ENCODE peak calls at places on chromosome 2, in seven cellular contexts. One of them, this sample, is unnamed.

GRCh38 chr2:38178142-38178541 is 102.2 kb upstream of the CYP1B1 start:
- DNase-seq in CD8-positive, alpha-beta memory T cell: no peak
- DNase-seq in psoas muscle: peak; percentile 33
- DNase-seq in colonic mucosa: no peak
- DNase-seq in kidney epithelial cell: no peak
- DNase-seq in neural progenitor cell: no peak
- DNase-seq in CD4-positive, alpha-beta memory T cell: no peak
- DNase-seq in this sample: peak; percentile 67

GRCh38 chr2:173359231-173359630 is 4.6 kb downstream of the CDCA7 start:
- DNase-seq in CD8-positive, alpha-beta memory T cell: no peak
- DNase-seq in psoas muscle: no peak
- DNase-seq in colonic mucosa: no peak
- DNase-seq in kidney epithelial cell: no peak
- DNase-seq in neural progenitor cell: no peak
- DNase-seq in CD4-positive, alpha-beta memory T cell: no peak
- DNase-seq in this sample: no peak

GRCh38 chr2:239121600-239122012 is 273.7 kb downstream of the TWIST2 start:
- DNase-seq in CD8-positive, alpha-beta memory T cell: no peak
- DNase-seq in psoas muscle: peak; percentile 34
- DNase-seq in colonic mucosa: no peak
- DNase-seq in kidney epithelial cell: no peak
- DNase-seq in neural progenitor cell: no peak
- DNase-seq in CD4-positive, alpha-beta memory T cell: no peak
- DNase-seq in this sample: no peak

GRCh38 chr2:3535794-3536681 is 16.7 kb upstream of the ADI1 start:
- DNase-seq in CD8-positive, alpha-beta memory T cell: no peak
- DNase-seq in psoas muscle: peak; percentile 70
- DNase-seq in colonic mucosa: peak; percentile 36
- DNase-seq in kidney epithelial cell: peak; percentile 72
- DNase-seq in neural progenitor cell: no peak
- DNase-seq in CD4-positive, alpha-beta memory T cell: no peak
- DNase-seq in this sample: peak; percentile 67

GRCh38 chr2:178084273-178084672 is 11.7 kb upstream of the PDE11A start:
- DNase-seq in CD8-positive, alpha-beta memory T cell: no peak
- DNase-seq in psoas muscle: no peak
- DNase-seq in colonic mucosa: no peak
- DNase-seq in kidney epithelial cell: no peak
- DNase-seq in neural progenitor cell: no peak
- DNase-seq in CD4-positive, alpha-beta memory T cell: no peak
- DNase-seq in this sample: no peak

GRCh38 chr2:24543252-24543651 is 52.2 kb downstream of the NCOA1 start:
- DNase-seq in CD8-positive, alpha-beta memory T cell: no peak
- DNase-seq in psoas muscle: no peak
- DNase-seq in colonic mucosa: peak; percentile 24
- DNase-seq in kidney epithelial cell: no peak
- DNase-seq in neural progenitor cell: no peak
- DNase-seq in CD4-positive, alpha-beta memory T cell: peak; percentile 3
- DNase-seq in this sample: no peak

GRCh38 chr2:177759443-177759842 is 313.1 kb downstream of the PDE11A start:
- DNase-seq in CD8-positive, alpha-beta memory T cell: no peak
- DNase-seq in psoas muscle: no peak
- DNase-seq in colonic mucosa: no peak
- DNase-seq in kidney epithelial cell: no peak
- DNase-seq in neural progenitor cell: no peak
- DNase-seq in CD4-positive, alpha-beta memory T cell: no peak
- DNase-seq in this sample: no peak

GRCh38 chr2:3309496-3310355 is 67.9 kb downstream of the EIPR1 start:
- DNase-seq in CD8-positive, alpha-beta memory T cell: no peak
- DNase-seq in psoas muscle: no peak
- DNase-seq in colonic mucosa: no peak
- DNase-seq in kidney epithelial cell: no peak
- DNase-seq in neural progenitor cell: no peak
- DNase-seq in CD4-positive, alpha-beta memory T cell: no peak
- DNase-seq in this sample: no peak

GRCh38 chr2:203782262-203782976 is 76.0 kb downstream of the CD28 start:
- DNase-seq in CD8-positive, alpha-beta memory T cell: peak; percentile 47
- DNase-seq in psoas muscle: no peak
- DNase-seq in colonic mucosa: peak; percentile 61
- DNase-seq in kidney epithelial cell: no peak
- DNase-seq in neural progenitor cell: peak; percentile 75
- DNase-seq in CD4-positive, alpha-beta memory T cell: peak; percentile 69
- DNase-seq in this sample: no peak

GRCh38 chr2:169158874-169159273 is 89.5 kb downstream of the DHRS9 start:
- DNase-seq in CD8-positive, alpha-beta memory T cell: no peak
- DNase-seq in psoas muscle: no peak
- DNase-seq in colonic mucosa: no peak
- DNase-seq in kidney epithelial cell: no peak
- DNase-seq in neural progenitor cell: no peak
- DNase-seq in CD4-positive, alpha-beta memory T cell: no peak
- DNase-seq in this sample: no peak

GRCh38 chr2:240624950-240625621 is at the start of gene GPR35:
- DNase-seq in CD8-positive, alpha-beta memory T cell: peak; percentile 85
- DNase-seq in psoas muscle: peak; percentile 19
- DNase-seq in colonic mucosa: peak; percentile 44
- DNase-seq in kidney epithelial cell: peak; percentile 25
- DNase-seq in neural progenitor cell: no peak
- DNase-seq in CD4-positive, alpha-beta memory T cell: peak; percentile 79
- DNase-seq in this sample: peak; percentile 55

GRCh38 chr2:119702918-119703401 is 24.0 kb downstream of the TMEM177 start:
- DNase-seq in CD8-positive, alpha-beta memory T cell: peak; percentile 62
- DNase-seq in psoas muscle: peak; percentile 69
- DNase-seq in colonic mucosa: peak; percentile 62
- DNase-seq in kidney epithelial cell: no peak
- DNase-seq in neural progenitor cell: peak; percentile 86
- DNase-seq in CD4-positive, alpha-beta memory T cell: peak; percentile 69
- DNase-seq in this sample: peak; percentile 72

GRCh38 chr2:119699016-119699606 is 20.1 kb downstream of the TMEM177 start:
- DNase-seq in CD8-positive, alpha-beta memory T cell: no peak
- DNase-seq in psoas muscle: no peak
- DNase-seq in colonic mucosa: no peak
- DNase-seq in kidney epithelial cell: no peak
- DNase-seq in neural progenitor cell: no peak
- DNase-seq in CD4-positive, alpha-beta memory T cell: no peak
- DNase-seq in this sample: no peak

GRCh38 chr2:119701352-119701751 is 22.4 kb downstream of the TMEM177 start:
- DNase-seq in CD8-positive, alpha-beta memory T cell: no peak
- DNase-seq in psoas muscle: no peak
- DNase-seq in colonic mucosa: no peak
- DNase-seq in kidney epithelial cell: no peak
- DNase-seq in neural progenitor cell: no peak
- DNase-seq in CD4-positive, alpha-beta memory T cell: no peak
- DNase-seq in this sample: no peak

GRCh38 chr2:119702203-119702917 is 23.4 kb downstream of the TMEM177 start:
- DNase-seq in CD8-positive, alpha-beta memory T cell: no peak
- DNase-seq in psoas muscle: no peak
- DNase-seq in colonic mucosa: no peak
- DNase-seq in kidney epithelial cell: no peak
- DNase-seq in neural progenitor cell: no peak
- DNase-seq in CD4-positive, alpha-beta memory T cell: no peak
- DNase-seq in this sample: no peak

GRCh38 chr2:119700866-119701265 is 21.9 kb downstream of the TMEM177 start:
- DNase-seq in CD8-positive, alpha-beta memory T cell: no peak
- DNase-seq in psoas muscle: no peak
- DNase-seq in colonic mucosa: no peak
- DNase-seq in kidney epithelial cell: no peak
- DNase-seq in neural progenitor cell: peak; percentile 37
- DNase-seq in CD4-positive, alpha-beta memory T cell: no peak
- DNase-seq in this sample: no peak
- H3K4me3 ChIP-seq in CD8-positive, alpha-beta memory T cell: no peak overlapping the region
- H3K4me3 ChIP-seq in psoas muscle: no peak overlapping the region
- H3K4me3 ChIP-seq in colonic mucosa: no peak overlapping the region
- H3K4me3 ChIP-seq in kidney epithelial cell: no peak overlapping the region
- H3K4me3 ChIP-seq in neural progenitor cell: no peak overlapping the region
- H3K4me3 ChIP-seq in CD4-positive, alpha-beta memory T cell: no peak overlapping the region
- H3K4me3 ChIP-seq in this sample: no peak overlapping the region

GRCh38 chr2:219679571-219679970 is 52.1 kb downstream of the SLC4A3 start:
- DNase-seq in CD8-positive, alpha-beta memory T cell: no peak
- DNase-seq in psoas muscle: no peak
- DNase-seq in colonic mucosa: no peak
- DNase-seq in kidney epithelial cell: no peak
- DNase-seq in neural progenitor cell: no peak
- DNase-seq in CD4-positive, alpha-beta memory T cell: no peak
- DNase-seq in this sample: no peak

GRCh38 chr2:219676586-219676985 is 49.2 kb downstream of the SLC4A3 start:
- DNase-seq in CD8-positive, alpha-beta memory T cell: no peak
- DNase-seq in psoas muscle: no peak
- DNase-seq in colonic mucosa: no peak
- DNase-seq in kidney epithelial cell: no peak
- DNase-seq in neural progenitor cell: no peak
- DNase-seq in CD4-positive, alpha-beta memory T cell: no peak
- DNase-seq in this sample: no peak

GRCh38 chr2:219672406-219672805 is 45.0 kb downstream of the SLC4A3 start:
- DNase-seq in CD8-positive, alpha-beta memory T cell: no peak
- DNase-seq in psoas muscle: no peak
- DNase-seq in colonic mucosa: no peak
- DNase-seq in kidney epithelial cell: no peak
- DNase-seq in neural progenitor cell: no peak
- DNase-seq in CD4-positive, alpha-beta memory T cell: no peak
- DNase-seq in this sample: no peak

GRCh38 chr2:219679041-219679440 is 51.6 kb downstream of the SLC4A3 start:
- DNase-seq in CD8-positive, alpha-beta memory T cell: no peak
- DNase-seq in psoas muscle: no peak
- DNase-seq in colonic mucosa: no peak
- DNase-seq in kidney epithelial cell: no peak
- DNase-seq in neural progenitor cell: no peak
- DNase-seq in CD4-positive, alpha-beta memory T cell: no peak
- DNase-seq in this sample: no peak

DNA sequence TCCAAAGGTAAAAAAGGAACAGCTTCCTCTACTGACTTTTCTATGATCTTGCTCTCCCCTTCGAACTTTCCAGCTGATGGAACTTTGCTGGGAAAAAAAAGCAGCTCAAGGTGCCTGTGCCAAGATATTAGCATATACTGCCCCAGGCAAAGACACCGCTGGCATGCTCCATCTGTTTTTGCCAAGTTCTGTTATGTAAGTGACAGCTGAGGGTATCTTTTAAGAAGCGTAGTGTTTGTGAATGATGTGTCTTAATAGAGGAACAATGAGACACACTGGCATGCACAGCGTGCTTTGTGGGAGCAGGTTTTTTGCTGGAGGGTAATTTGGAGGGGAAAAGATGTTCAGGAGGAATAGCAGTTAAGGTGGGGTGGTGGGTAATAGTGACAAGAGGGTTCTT is 47.8 kb downstream of the SLC4A3 start:
- DNase-seq in CD8-positive, alpha-beta memory T cell: no peak
- DNase-seq in psoas muscle: no peak
- DNase-seq in colonic mucosa: no peak
- DNase-seq in kidney epithelial cell: no peak
- DNase-seq in neural progenitor cell: no peak
- DNase-seq in CD4-positive, alpha-beta memory T cell: no peak
- DNase-seq in this sample: no peak
- H3K4me3 ChIP-seq in CD8-positive, alpha-beta memory T cell: no peak overlapping the region
- H3K4me3 ChIP-seq in psoas muscle: no peak overlapping the region
- H3K4me3 ChIP-seq in colonic mucosa: no peak overlapping the region
- H3K4me3 ChIP-seq in kidney epithelial cell: no peak overlapping the region
- H3K4me3 ChIP-seq in neural progenitor cell: no peak overlapping the region
- H3K4me3 ChIP-seq in CD4-positive, alpha-beta memory T cell: no peak overlapping the region
- H3K4me3 ChIP-seq in this sample: no peak overlapping the region

GRCh38 chr2:217929294-217929671 is 73.5 kb downstream of the TNS1 start:
- DNase-seq in CD8-positive, alpha-beta memory T cell: no peak
- DNase-seq in psoas muscle: peak; percentile 32
- DNase-seq in colonic mucosa: no peak
- DNase-seq in kidney epithelial cell: no peak
- DNase-seq in neural progenitor cell: no peak
- DNase-seq in CD4-positive, alpha-beta memory T cell: no peak
- DNase-seq in this sample: peak; percentile 81
- H3K4me3 ChIP-seq in CD8-positive, alpha-beta memory T cell: no peak overlapping the region
- H3K4me3 ChIP-seq in psoas muscle: peak overlapping the region; percentile 9
- H3K4me3 ChIP-seq in colonic mucosa: no peak overlapping the region
- H3K4me3 ChIP-seq in kidney epithelial cell: no peak overlapping the region
- H3K4me3 ChIP-seq in neural progenitor cell: no peak overlapping the region
- H3K4me3 ChIP-seq in CD4-positive, alpha-beta memory T cell: no peak overlapping the region
- H3K4me3 ChIP-seq in this sample: peak overlapping the region; percentile 24

DNA sequence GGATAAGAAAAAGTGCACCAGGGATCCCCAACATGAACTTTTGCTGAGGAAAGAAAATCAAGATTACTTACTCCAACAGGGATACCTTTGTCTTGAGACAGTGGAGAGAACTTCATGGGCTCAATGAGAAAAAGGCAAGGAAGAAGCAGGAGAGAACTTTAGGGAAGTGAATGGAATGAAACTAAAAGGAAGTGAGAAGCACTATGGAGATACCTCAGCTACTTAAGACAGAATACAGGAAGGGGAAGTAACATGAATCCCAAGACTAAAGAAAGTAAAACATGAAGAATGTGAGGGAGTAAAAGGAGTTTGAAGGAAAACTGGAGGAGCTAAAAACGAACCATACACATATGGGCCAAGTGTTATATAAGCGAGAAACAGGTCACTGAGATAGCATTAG is 32.4 kb upstream of the ACTR3 start:
- DNase-seq in CD8-positive, alpha-beta memory T cell: no peak
- DNase-seq in psoas muscle: no peak
- DNase-seq in colonic mucosa: no peak
- DNase-seq in kidney epithelial cell: no peak
- DNase-seq in neural progenitor cell: no peak
- DNase-seq in CD4-positive, alpha-beta memory T cell: no peak
- DNase-seq in this sample: no peak
- H3K4me3 ChIP-seq in CD8-positive, alpha-beta memory T cell: no peak overlapping the region
- H3K4me3 ChIP-seq in psoas muscle: no peak overlapping the region
- H3K4me3 ChIP-seq in colonic mucosa: no peak overlapping the region
- H3K4me3 ChIP-seq in kidney epithelial cell: no peak overlapping the region
- H3K4me3 ChIP-seq in neural progenitor cell: no peak overlapping the region
- H3K4me3 ChIP-seq in CD4-positive, alpha-beta memory T cell: no peak overlapping the region
- H3K4me3 ChIP-seq in this sample: no peak overlapping the region

GRCh38 chr2:101987832-101988231 is 3.9 kb upstream of the IL1R2 start:
- DNase-seq in CD8-positive, alpha-beta memory T cell: no peak
- DNase-seq in psoas muscle: no peak
- DNase-seq in colonic mucosa: peak; percentile 47
- DNase-seq in kidney epithelial cell: no peak
- DNase-seq in neural progenitor cell: no peak
- DNase-seq in CD4-positive, alpha-beta memory T cell: no peak
- DNase-seq in this sample: no peak
- H3K4me3 ChIP-seq in CD8-positive, alpha-beta memory T cell: no peak overlapping the region
- H3K4me3 ChIP-seq in psoas muscle: no peak overlapping the region
- H3K4me3 ChIP-seq in colonic mucosa: no peak overlapping the region
- H3K4me3 ChIP-seq in kidney epithelial cell: no peak overlapping the region
- H3K4me3 ChIP-seq in neural progenitor cell: no peak overlapping the region
- H3K4me3 ChIP-seq in CD4-positive, alpha-beta memory T cell: no peak overlapping the region
- H3K4me3 ChIP-seq in this sample: no peak overlapping the region

GRCh38 chr2:235515821-235516220 is 22.0 kb downstream of the AGAP1 start:
- DNase-seq in CD8-positive, alpha-beta memory T cell: no peak
- DNase-seq in psoas muscle: no peak
- DNase-seq in colonic mucosa: no peak
- DNase-seq in kidney epithelial cell: no peak
- DNase-seq in neural progenitor cell: no peak
- DNase-seq in CD4-positive, alpha-beta memory T cell: no peak
- DNase-seq in this sample: no peak

GRCh38 chr2:235516257-235516656 is 22.4 kb downstream of the AGAP1 start:
- DNase-seq in CD8-positive, alpha-beta memory T cell: no peak
- DNase-seq in psoas muscle: no peak
- DNase-seq in colonic mucosa: no peak
- DNase-seq in kidney epithelial cell: no peak
- DNase-seq in neural progenitor cell: no peak
- DNase-seq in CD4-positive, alpha-beta memory T cell: no peak
- DNase-seq in this sample: no peak

GRCh38 chr2:235515364-235515742 is 21.5 kb downstream of the AGAP1 start:
- DNase-seq in CD8-positive, alpha-beta memory T cell: no peak
- DNase-seq in psoas muscle: no peak
- DNase-seq in colonic mucosa: no peak
- DNase-seq in kidney epithelial cell: no peak
- DNase-seq in neural progenitor cell: no peak
- DNase-seq in CD4-positive, alpha-beta memory T cell: no peak
- DNase-seq in this sample: no peak

GRCh38 chr2:235520787-235521186 is 26.9 kb downstream of the AGAP1 start:
- DNase-seq in CD8-positive, alpha-beta memory T cell: no peak
- DNase-seq in psoas muscle: no peak
- DNase-seq in colonic mucosa: no peak
- DNase-seq in kidney epithelial cell: no peak
- DNase-seq in neural progenitor cell: no peak
- DNase-seq in CD4-positive, alpha-beta memory T cell: no peak
- DNase-seq in this sample: no peak

GRCh38 chr2:235518317-235519090 is 24.7 kb downstream of the AGAP1 start:
- DNase-seq in CD8-positive, alpha-beta memory T cell: no peak
- DNase-seq in psoas muscle: no peak
- DNase-seq in colonic mucosa: peak; percentile 67
- DNase-seq in kidney epithelial cell: no peak
- DNase-seq in neural progenitor cell: no peak
- DNase-seq in CD4-positive, alpha-beta memory T cell: no peak
- DNase-seq in this sample: no peak
- H3K4me3 ChIP-seq in CD8-positive, alpha-beta memory T cell: no peak overlapping the region
- H3K4me3 ChIP-seq in psoas muscle: no peak overlapping the region
- H3K4me3 ChIP-seq in colonic mucosa: no peak overlapping the region
- H3K4me3 ChIP-seq in kidney epithelial cell: no peak overlapping the region
- H3K4me3 ChIP-seq in neural progenitor cell: no peak overlapping the region
- H3K4me3 ChIP-seq in CD4-positive, alpha-beta memory T cell: no peak overlapping the region
- H3K4me3 ChIP-seq in this sample: no peak overlapping the region